ENCODE peak calls at places on chromosomes 11 and 22, in eight cellular contexts. S, Z, F, Q, M, C, X and T are unnamed samples.
A peak's percentile ranks its signal among the peaks of the same experiment; 100 is the strongest.

GRCh38 chr11:125423247-125423849 is 72.7 kb downstream of the FEZ1 start:
- DNase-seq in Q (no peak), S (peak; percentile 57), C (no peak), Z (no peak), X (peak; percentile 30), M (no peak), F (no peak), T (no peak)

GRCh38 chr11:134423106-134423505 is 11.1 kb upstream of the B3GAT1 start:
- DNase-seq in F (no peak), M (no peak), X (no peak), S (no peak), Q (no peak), C (no peak), Z (no peak), T (no peak)

GRCh38 chr11:77151804-77152513 is 23.9 kb downstream of the MYO7A start:
- DNase-seq in Q (peak; percentile 72), Z (no peak), F (no peak), M (no peak), C (peak; percentile 63), S (no peak), X (no peak), T (no peak)

GRCh38 chr11:95720219-95720618 is 69.4 kb downstream of the FAM76B start:
- DNase-seq in Q (no peak), C (no peak), F (no peak), S (no peak), M (no peak), X (no peak), Z (no peak), T (no peak)

GRCh38 chr22:39520874-39521857 is 804 bp downstream of the ATF4 start:
- DNase-seq in C (peak; percentile 52), Z (peak; percentile 84), M (peak; percentile 69), Q (peak; percentile 78), S (peak; percentile 76), X (peak; percentile 85), F (peak; percentile 79), T (no peak)

GRCh38 chr11:75403037-75403436 is 3.7 kb downstream of the RPS3 start:
- DNase-seq in S (no peak), C (no peak), Z (no peak), Q (no peak), F (no peak), X (no peak), M (no peak), T (no peak)

GRCh38 chr11:34620820-34621792 is at the start of gene EHF:
- DNase-seq in S (no peak), X (no peak), F (no peak), M (no peak), Q (no peak), Z (no peak), C (no peak), T (no peak)

GRCh38 chr11:66933508-66933907 is 24.7 kb downstream of the PC start:
- DNase-seq in S (no peak), C (peak; percentile 33), Q (no peak), Z (no peak), M (no peak), F (no peak), X (no peak), T (no peak)

GRCh38 chr11:128830836-128831780 is 36.0 kb downstream of the KCNJ1 start:
- DNase-seq in X (peak; percentile 85), M (peak; percentile 67), S (peak; percentile 91), Z (peak; percentile 78), F (peak; percentile 53), C (peak; percentile 54), Q (peak; percentile 89), T (peak; percentile 75)

GRCh38 chr22:38930512-38930911 is 26.9 kb upstream of the APOBEC3A start:
- DNase-seq in Z (no peak), M (no peak), C (no peak), X (no peak), S (no peak), Q (no peak), F (no peak), T (no peak)

GRCh38 chr22:46040471-46041465 is 63.8 kb upstream of the WNT7B start:
- DNase-seq in C (no peak), Q (peak; percentile 26), X (no peak), F (no peak), S (no peak), M (peak; percentile 82), Z (peak; percentile 10), T (no peak)

GRCh38 chr11:44979536-44980399 is 29.1 kb upstream of the TP53I11 start:
- DNase-seq in F (no peak), C (no peak), X (no peak), S (peak; percentile 43), Z (no peak), M (no peak), Q (peak; percentile 21), T (no peak)

GRCh38 chr22:34493471-34493870 is 572.5 kb upstream of the ISX start:
- DNase-seq in X (no peak), C (no peak), F (no peak), Z (no peak), Q (no peak), M (no peak), S (no peak), T (no peak)

GRCh38 chr11:119318240-119319135 is 1.6 kb upstream of the MCAM start:
- DNase-seq in M (no peak), Z (no peak), S (peak; percentile 76), F (no peak), C (peak; percentile 71), X (peak; percentile 39), Q (no peak), T (no peak)

GRCh38 chr11:119317592-119318239 is 786 bp upstream of the MCAM start:
- DNase-seq in M (peak; percentile 46), F (no peak), X (no peak), Z (no peak), S (no peak), Q (no peak), C (no peak), T (no peak)

GRCh38 chr11:119320593-119321524 is 3.9 kb upstream of the MCAM start:
- DNase-seq in F (no peak), M (peak; percentile 53), C (peak; percentile 48), Z (peak; percentile 74), S (peak; percentile 77), X (peak; percentile 65), Q (no peak), T (no peak)

GRCh38 chr11:119319702-119320592 is 3.0 kb upstream of the MCAM start:
- DNase-seq in C (no peak), S (no peak), M (no peak), F (no peak), Z (no peak), X (no peak), Q (no peak), T (no peak)

DNA sequence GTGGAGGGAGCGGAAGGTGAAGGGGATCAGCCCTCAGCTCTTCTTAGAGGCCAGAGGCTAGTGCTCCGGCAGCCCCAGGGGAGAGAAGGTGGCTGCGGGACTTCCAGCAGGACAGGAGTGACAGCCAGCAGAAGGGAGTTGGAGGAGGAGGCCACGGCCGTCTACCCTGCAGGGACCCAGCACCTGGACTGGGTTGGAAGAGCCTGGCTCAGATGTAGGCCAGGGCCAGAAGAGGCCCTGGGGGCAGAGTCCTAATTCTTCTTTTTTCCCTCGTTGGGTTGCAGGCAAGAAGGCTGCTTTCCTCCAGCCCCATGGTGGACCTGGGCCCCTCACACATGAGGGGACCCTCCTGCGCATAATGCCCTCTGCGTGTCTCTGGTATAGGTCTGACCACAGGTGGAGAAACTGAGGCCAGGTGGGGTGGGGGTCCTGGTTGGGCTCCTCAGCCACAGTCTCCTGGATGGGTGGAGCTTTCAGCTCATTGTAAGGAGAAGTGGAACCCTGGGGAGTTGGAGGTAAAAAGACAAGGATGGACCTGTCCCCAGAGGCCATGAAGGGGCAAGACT is 2.3 kb upstream of the MCAM start:
- DNase-seq in C (no peak), S (no peak), M (no peak), F (no peak), Q (no peak), Z (no peak), X (no peak), T (no peak)
- H3K27ac ChIP-seq in C (peak overlapping the region; percentile 67), S (no peak overlapping the region), M (peak overlapping the region; percentile 95), F (peak overlapping the region; percentile 85), Q (peak overlapping the region; percentile 78), Z (peak overlapping the region; percentile 92), X (no peak overlapping the region), T (no peak overlapping the region)

DNA sequence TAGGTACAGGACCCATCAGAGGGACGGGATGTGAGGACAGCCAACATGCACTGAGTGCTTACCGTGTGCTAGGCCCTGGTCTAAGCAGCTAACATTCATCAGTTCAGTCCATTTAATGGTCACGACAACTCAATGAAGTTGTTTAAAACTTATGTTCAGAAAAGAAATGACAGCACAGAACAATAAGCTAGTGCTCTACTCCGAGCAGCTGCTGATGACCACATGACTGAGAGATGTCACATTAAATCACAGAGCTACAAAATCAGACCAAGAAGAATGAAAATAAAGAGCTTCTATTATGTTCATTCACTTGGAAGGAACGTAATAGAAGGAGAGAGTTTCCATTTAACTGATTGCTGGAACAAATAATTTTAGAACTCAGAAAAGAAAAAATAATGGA is 26.3 kb downstream of the PRDM10 start:
- DNase-seq in C (no peak), S (no peak), Q (no peak), X (no peak), F (no peak), M (no peak), Z (no peak), T (no peak)
- H3K27ac ChIP-seq in C (no peak overlapping the region), S (no peak overlapping the region), Q (no peak overlapping the region), X (no peak overlapping the region), F (no peak overlapping the region), M (no peak overlapping the region), Z (no peak overlapping the region), T (no peak overlapping the region)

DNA sequence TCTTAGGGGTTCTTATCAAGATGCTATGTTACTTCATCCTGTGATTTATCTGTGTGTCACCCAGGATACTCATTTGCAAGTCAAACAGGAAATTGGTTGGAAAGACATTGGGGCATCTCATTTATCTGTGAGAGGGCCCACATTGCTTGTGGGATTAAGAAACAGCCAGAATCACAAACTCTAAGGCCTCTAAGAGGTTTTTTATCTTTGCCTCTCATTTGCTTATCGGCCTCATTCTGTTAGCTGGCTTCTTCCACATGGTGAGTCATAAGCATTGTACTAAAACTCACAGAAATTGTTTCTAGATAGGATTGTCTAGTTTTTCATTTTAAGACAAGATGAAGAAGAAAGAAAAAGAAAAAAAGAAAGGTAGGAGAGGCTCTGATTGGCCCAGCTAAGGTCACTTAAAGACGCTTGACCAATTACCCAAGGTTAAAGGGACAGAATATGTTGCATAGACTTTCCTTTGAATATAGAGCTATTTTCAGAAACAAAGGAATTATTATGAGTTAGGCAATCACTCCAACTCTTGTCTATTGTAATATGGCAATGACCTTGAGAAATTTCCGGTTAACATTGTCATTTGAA is 121.9 kb downstream of the ARHGAP42 start:
- DNase-seq in Q (no peak), X (no peak), S (peak; percentile 20), Z (no peak), M (no peak), C (peak; percentile 92), F (no peak), T (no peak)
- H3K27ac ChIP-seq in Q (no peak overlapping the region), X (peak overlapping the region; percentile 69), S (no peak overlapping the region), Z (peak overlapping the region; percentile 25), M (no peak overlapping the region), C (peak overlapping the region; percentile 72), F (no peak overlapping the region), T (no peak overlapping the region)

DNA sequence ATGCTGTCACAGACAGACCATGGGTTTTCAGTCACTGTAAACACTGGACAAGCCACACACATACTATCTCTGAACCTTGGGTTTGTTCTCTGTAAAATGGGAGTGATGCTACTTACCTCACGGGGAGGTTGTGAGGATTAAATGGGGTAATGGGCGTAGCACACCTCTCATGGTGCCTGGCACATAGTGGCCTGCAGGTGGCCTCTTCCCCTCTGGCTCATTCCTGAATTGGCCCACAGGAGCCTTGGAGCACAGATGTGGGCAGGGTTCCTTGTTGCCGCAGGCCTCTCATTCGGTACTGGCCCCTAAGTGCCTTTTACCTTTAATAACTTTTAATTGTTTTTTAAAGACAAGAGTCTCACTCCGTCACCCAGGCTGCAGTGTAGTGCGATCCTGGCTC is 11.7 kb downstream of the MICAL2 start:
- DNase-seq in Z (no peak), C (no peak), X (no peak), S (peak; percentile 82), Q (no peak), M (no peak), F (no peak), T (no peak)
- H3K27ac ChIP-seq in Z (no peak overlapping the region), C (no peak overlapping the region), X (peak overlapping the region; percentile 83), S (no peak overlapping the region), Q (no peak overlapping the region), M (no peak overlapping the region), F (no peak overlapping the region), T (no peak overlapping the region)